ENCODE peak calls at places on chromosome 1, in eight cellular contexts. H is NCI-H146; A is stimulated activated CD8-positive, alpha-beta memory T cell treated with anti-CD3 and anti-CD28 coated beads, Interleukin-7, amount 100 ng/mL, for 24 hours; J is suprapubic skin; T is iPS DF 19.7; F is body of pancreas; U is ecto neural progenitor cell; Z is T-helper 2 cell. D is an unnamed sample.

GRCh38 chr1:75643460-75643859 is 32.5 kb upstream of the SLC44A5 start:
- DNase-seq in T (no peak), J (no peak), Z (no peak), H (no peak), F (peak), A (no peak), U (no peak), D (no peak)

GRCh38 chr1:8970870-8971337 is 25.2 kb downstream of the CA6 start:
- DNase-seq in F (no peak), H (no peak), T (no peak), J (no peak), Z (no peak), A (no peak), U (no peak), D (no peak)

GRCh38 chr1:85109475-85109874 is 61.2 kb upstream of the MCOLN3 start:
- DNase-seq in F (peak), U (peak), T (peak), Z (no peak), J (peak), H (peak), A (no peak), D (no peak)

GRCh38 chr1:239067058-239067457 is 319.3 kb upstream of the CHRM3 start:
- DNase-seq in J (no peak), A (no peak), Z (no peak), U (no peak), H (no peak), F (no peak), T (no peak), D (no peak)

GRCh38 chr1:173329747-173330146 is 122.6 kb upstream of the TNFSF4 start:
- DNase-seq in U (no peak), T (no peak), H (no peak), Z (no peak), A (no peak), F (no peak), J (no peak), D (no peak)

GRCh38 chr1:77642941-77643340 is 39.5 kb downstream of the ZZZ3 start:
- DNase-seq in J (no peak), Z (no peak), T (no peak), H (no peak), U (no peak), A (no peak), F (no peak), D (no peak)

GRCh38 chr1:100799954-100800612 is 80.5 kb downstream of the VCAM1 start:
- DNase-seq in U (no peak), J (no peak), H (no peak), T (no peak), Z (no peak), A (no peak), F (no peak), D (no peak)

GRCh38 chr1:111795401-111795800 is 39.7 kb downstream of the DDX20 start:
- DNase-seq in T (no peak), U (no peak), J (no peak), H (no peak), F (no peak), Z (no peak), A (no peak), D (no peak)

GRCh38 chr1:40224040-40224439 is 23.7 kb upstream of the TMCO2 start:
- DNase-seq in A (no peak), F (no peak), T (no peak), U (no peak), Z (no peak), J (no peak), H (no peak), D (no peak)

GRCh38 chr1:172902861-172903381 is 147.8 kb downstream of the TNFSF18 start:
- DNase-seq in U (no peak), A (no peak), Z (no peak), J (no peak), T (no peak), F (no peak), H (no peak), D (no peak)

GRCh38 chr1:66506991-66507390 is 27.0 kb upstream of the SGIP1 start:
- DNase-seq in Z (no peak), T (no peak), U (no peak), A (no peak), H (no peak), J (no peak), F (no peak), D (no peak)

D was measured in osteocyte.